ENCODE peak calls at places on chromosomes 4 and X, in six cellular contexts. B is sigmoid colon, L is ovary, R is right atrium auricular region, D is left ventricle myocardium inferior, Q is LoVo. C is an unnamed sample.
A peak's percentile ranks its signal among the peaks of the same experiment; 100 is the strongest.

GRCh38 chr4:103719320-103720204 is at the start of gene TACR3:
- DNase-seq in B (peak; percentile 56), L (no peak), R (no peak), D (no peak), Q (no peak), C (peak; percentile 92)

GRCh38 chr4:142088906-142089305 is 452.5 kb downstream of the IL15 start:
- DNase-seq in B (peak; percentile 72), L (no peak), R (no peak), D (no peak), Q (no peak), C (peak; percentile 6)

GRCh38 chr4:5477613-5478012 is 230.7 kb downstream of the EVC2 start:
- DNase-seq in B (no peak), L (no peak), R (no peak), D (no peak), Q (no peak), C (no peak)

GRCh38 chr4:85790582-85790981 is 315.6 kb downstream of the ARHGAP24 start:
- DNase-seq in B (no peak), L (no peak), R (no peak), D (no peak), Q (no peak), C (peak; percentile 46)

GRCh38 chrX:53795583-53795982 is 109.1 kb upstream of the HUWE1 start:
- DNase-seq in B (no peak), L (no peak), R (no peak), D (no peak), Q (no peak), C (peak; percentile 2)

GRCh38 chr4:99043346-99043745 is 45.2 kb downstream of the ADH5 start:
- DNase-seq in B (no peak), L (no peak), R (no peak), D (no peak), Q (no peak), C (no peak)

GRCh38 chr4:89752932-89753598 is 83.9 kb downstream of the SNCA start:
- DNase-seq in B (peak; percentile 69), L (no peak), R (no peak), D (no peak), Q (no peak), C (peak; percentile 97)

GRCh38 chrX:47361538-47362511 is 8.6 kb upstream of the ZNF157 start:
- DNase-seq in B (peak; percentile 92), L (peak; percentile 53), R (peak; percentile 86), D (peak; percentile 69), Q (no peak), C (peak; percentile 97)

GRCh38 chr4:20194079-20195013 is 57.4 kb upstream of the SLIT2 start:
- DNase-seq in B (no peak), L (no peak), R (no peak), D (no peak), Q (no peak), C (no peak)

GRCh38 chr4:67725132-67725531 is 24.2 kb upstream of the UBA6 start:
- DNase-seq in B (no peak), L (no peak), R (no peak), D (no peak), Q (no peak), C (no peak)

GRCh38 chr4:2482693-2483092 is 13.8 kb downstream of the RNF4 start:
- DNase-seq in B (no peak), L (peak; percentile 64), R (no peak), D (peak; percentile 58), Q (no peak), C (peak; percentile 31)

GRCh38 chr4:138899999-138900398 is 115.6 kb upstream of the NOCT start:
- DNase-seq in B (no peak), L (no peak), R (no peak), D (no peak), Q (no peak), C (no peak)

GRCh38 chrX:97740044-97740443 is 856.3 kb downstream of the RPA4 start:
- DNase-seq in B (no peak), L (no peak), R (no peak), D (no peak), Q (no peak), C (no peak)

GRCh38 chr4:12041828-12042227 is 613.1 kb upstream of the HS3ST1 start:
- DNase-seq in B (no peak), L (no peak), R (no peak), D (no peak), Q (no peak), C (peak; percentile 59)

GRCh38 chr4:112416464-112416863 is 99.5 kb downstream of the NEUROG2 start:
- DNase-seq in B (no peak), L (no peak), R (no peak), D (no peak), Q (no peak), C (no peak)

GRCh38 chr4:175929932-175930331 is 117.9 kb upstream of the GPM6A start:
- DNase-seq in B (no peak), L (no peak), R (no peak), D (no peak), Q (peak; percentile 1), C (no peak)

GRCh38 chr4:74474345-74475099 is 29.6 kb downstream of the AREG start:
- DNase-seq in B (no peak), L (no peak), R (no peak), D (no peak), Q (no peak), C (peak; percentile 2)

GRCh38 chrX:68669094-68669830 is 21.8 kb downstream of the STARD8 start:
- DNase-seq in B (no peak), L (no peak), R (no peak), D (no peak), Q (no peak), C (peak; percentile 71)

GRCh38 chrX:129823115-129823514 is 20.6 kb downstream of the ZDHHC9 start:
- DNase-seq in B (no peak), L (no peak), R (no peak), D (no peak), Q (no peak), C (peak; percentile 70)

GRCh38 chrX:18422325-18422724 is 3.1 kb upstream of the CDKL5 start:
- DNase-seq in B (no peak), L (no peak), R (no peak), D (no peak), Q (no peak), C (no peak)

GRCh38 chrX:31070057-31070468 is 1.8 kb downstream of the FTHL17 start:
- DNase-seq in B (no peak), L (no peak), R (no peak), D (no peak), Q (no peak), C (no peak)

GRCh38 chr4:3483471-3483921 is 20.4 kb downstream of the DOK7 start:
- DNase-seq in B (no peak), L (no peak), R (peak; percentile 85), D (peak; percentile 83), Q (peak; percentile 14), C (peak; percentile 62)

GRCh38 chr4:113159901-113160545 is 110.6 kb downstream of the ANK2 start:
- DNase-seq in B (no peak), L (no peak), R (no peak), D (no peak), Q (no peak), C (no peak)

GRCh38 chr4:88938138-88938537 is 118.8 kb downstream of the FAM13A start:
- DNase-seq in B (no peak), L (no peak), R (no peak), D (no peak), Q (no peak), C (no peak)

GRCh38 chrX:118534716-118535493 is 39.3 kb downstream of the DOCK11 start:
- DNase-seq in B (no peak), L (no peak), R (no peak), D (no peak), Q (no peak), C (peak; percentile 74)

C was measured in left kidney.